ENCODE peak calls at places on chromosomes 16 and 17, in four cellular contexts. X is RWPE1; K is stimulated activated CD4-positive, alpha-beta T cell treated with anti-CD3 and anti-CD28 coated beads, Interleukin-4, amount 100 ng/mL, for 48 hours; S is ACHN. Y is an unnamed sample.

GRCh38 chr16:67158637-67159600 is 790 bp downstream of the TRADD start:
- DNase-seq in K (peak), X (no peak), S (peak), Y (peak)

GRCh38 chr17:38914741-38915638 is 10.4 kb upstream of the LASP1NB start:
- DNase-seq in K (no peak), X (no peak), S (no peak), Y (peak)

GRCh38 chr17:79621151-79621940 is 10.5 kb upstream of the RBFOX3 start:
- DNase-seq in X (no peak), K (no peak), S (no peak), Y (no peak)

GRCh38 chr17:50269477-50270429 is 4.5 kb upstream of the TMEM92 start:
- DNase-seq in K (peak), S (peak), X (peak), Y (peak)

GRCh38 chr17:49061524-49061943 is 64.3 kb downstream of the IGF2BP1 start:
- DNase-seq in K (no peak), X (no peak), S (no peak), Y (no peak)

GRCh38 chr17:77281904-77282367 is 141.2 kb downstream of the SEC14L1 start:
- DNase-seq in K (no peak), S (peak), X (peak), Y (peak)

GRCh38 chr17:41434313-41434895 is 6.4 kb downstream of the KRT38 start:
- DNase-seq in S (no peak), K (no peak), X (no peak), Y (no peak)

GRCh38 chr16:14586637-14587036 is 43.4 kb downstream of the PARN start:
- DNase-seq in S (no peak), X (no peak), K (no peak), Y (no peak)

GRCh38 chr16:66923247-66923851 is 2.0 kb downstream of the RRAD start:
- DNase-seq in X (no peak), S (peak), K (no peak), Y (no peak)

GRCh38 chr17:81083125-81083765 is 48.3 kb downstream of the BAIAP2 start:
- DNase-seq in X (no peak), S (no peak), K (no peak), Y (peak)

GRCh38 chr17:75241996-75242460 is 19.4 kb downstream of the GGA3 start:
- DNase-seq in X (no peak), S (no peak), K (no peak), Y (no peak)

GRCh38 chr16:69324013-69324531 is 6.3 kb downstream of the PDF start:
- DNase-seq in S (no peak), X (no peak), K (no peak), Y (peak)

GRCh38 chr17:6684881-6685767 is 28.0 kb downstream of the SLC13A5 start:
- DNase-seq in S (no peak), K (no peak), X (no peak), Y (no peak)

GRCh38 chr17:64057701-64058263 is 37.3 kb upstream of the ICAM2 start:
- DNase-seq in K (no peak), X (no peak), S (no peak), Y (no peak)

GRCh38 chr16:66355526-66355925 is 11.0 kb upstream of the CDH5 start:
- DNase-seq in S (no peak), X (no peak), K (no peak), Y (no peak)

GRCh38 chr17:80797741-80798594 is 193.7 kb upstream of the CHMP6 start:
- DNase-seq in K (no peak), X (no peak), S (no peak), Y (no peak)

GRCh38 chr17:10099051-10099571 is 99.3 kb downstream of the GAS7 start:
- DNase-seq in X (peak), K (no peak), S (no peak), Y (peak)

GRCh38 chr17:77404812-77405581 is 264.2 kb downstream of the SEC14L1 start:
- DNase-seq in S (no peak), X (peak), K (peak), Y (no peak)